ENCODE peak calls at places on chromosome 6, in four cellular contexts. U is IMR-90; Y is fibroblast of the aortic adventitia; W is CD4-positive, alpha-beta T cell. T is an unnamed sample.

GRCh38 chr6:150211700-150212615 is 69.1 kb downstream of the PPP1R14C start:
- DNase-seq in U (no peak), W (no peak), Y (no peak), T (no peak)

GRCh38 chr6:106448000-106448426 is 87.5 kb downstream of the CRYBG1 start:
- DNase-seq in Y (no peak), U (no peak), W (no peak), T (no peak)

GRCh38 chr6:133248241-133249001 is 7.3 kb downstream of the EYA4 start:
- DNase-seq in Y (no peak), W (no peak), U (peak; percentile 96), T (no peak)

GRCh38 chr6:14453712-14454466 is 336.3 kb downstream of the CD83 start:
- DNase-seq in Y (no peak), U (no peak), W (no peak), T (no peak)

GRCh38 chr6:168428052-168428829 is 12.7 kb upstream of the SMOC2 start:
- DNase-seq in Y (no peak), W (no peak), U (no peak), T (no peak)

GRCh38 chr6:66568271-66568670 is 861.2 kb upstream of the EYS start:
- DNase-seq in Y (no peak), U (no peak), W (no peak), T (no peak)

GRCh38 chr6:31666337-31666960 is 569 bp downstream of the CSNK2B start:
- DNase-seq in W (no peak), U (peak; percentile 9), Y (no peak), T (no peak)

GRCh38 chr6:139927236-139927635 is 552.8 kb upstream of the CITED2 start:
- DNase-seq in Y (peak; percentile 96), W (no peak), U (peak; percentile 93), T (no peak)

GRCh38 chr6:130980310-130981032 is 82.6 kb downstream of the EPB41L2 start:
- DNase-seq in U (no peak), Y (no peak), W (no peak), T (no peak)

DNA sequence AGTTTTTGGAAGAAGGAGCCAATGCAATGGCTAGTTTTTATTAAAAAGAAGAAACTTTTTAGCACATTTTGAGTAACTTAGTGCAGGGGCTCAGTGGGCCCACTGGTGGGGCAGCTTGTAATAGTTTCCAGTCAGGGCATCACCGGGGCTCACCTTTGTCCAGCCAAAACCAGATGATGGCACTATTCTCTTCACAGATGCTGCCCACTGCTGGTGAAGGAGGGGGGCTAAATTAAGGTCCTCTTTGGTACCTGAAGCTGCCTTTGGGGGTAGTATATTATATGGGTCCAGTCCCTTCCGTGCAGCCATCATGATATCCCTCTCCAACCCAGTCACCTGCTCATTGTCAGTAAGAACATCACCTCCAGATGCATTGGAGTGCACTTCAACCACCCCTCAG is 182.9 kb downstream of the PDE7B start:
- DNase-seq in U (no peak), W (no peak), Y (no peak), T (no peak)
- TF ChIP-seq CTCF in U (no peak), W (no peak), Y (no peak), T (no peak)

DNA sequence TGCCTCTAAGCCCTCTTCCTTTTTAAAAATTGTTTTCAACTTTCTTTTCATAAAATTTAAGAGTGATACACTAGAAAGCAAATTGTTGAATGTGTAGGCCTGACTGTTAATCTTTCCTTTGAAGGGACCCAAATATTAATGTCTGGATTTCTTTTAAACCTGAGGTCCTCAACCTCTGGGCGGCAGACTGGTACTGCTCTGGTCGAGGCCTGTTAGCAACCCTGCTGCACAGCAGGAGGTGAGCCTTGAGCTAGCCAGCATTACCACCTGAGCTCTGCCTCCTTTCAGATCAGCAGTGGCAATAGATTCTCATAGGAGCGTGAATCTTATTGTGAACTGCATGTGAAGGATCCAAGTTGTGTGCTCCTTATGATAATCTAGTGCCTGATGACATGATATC is 191.2 kb downstream of the MANEA start:
- DNase-seq in W (no peak), U (no peak), Y (no peak), T (no peak)
- TF ChIP-seq CTCF in W (no peak), U (no peak), Y (no peak), T (no peak)

GRCh38 chr6:15755555-15755954 is 92.7 kb upstream of the DTNBP1 start:
- DNase-seq in Y (peak; percentile 48), W (no peak), U (peak; percentile 9), T (no peak)
- TF ChIP-seq CTCF in Y (no peak), W (no peak), U (no peak), T (no peak)

GRCh38 chr6:35079311-35080000 is 61.7 kb downstream of the TCP11 start:
- DNase-seq in W (no peak), Y (no peak), U (no peak), T (no peak)
- TF ChIP-seq CTCF in W (no peak), Y (no peak), U (no peak), T (no peak)

GRCh38 chr6:73696990-73697651 is 1.1 kb downstream of the CD109 start:
- DNase-seq in W (no peak), U (no peak), Y (no peak), T (no peak)

GRCh38 chr6:73700060-73700459 is 4.1 kb downstream of the CD109 start:
- DNase-seq in U (no peak), Y (no peak), W (no peak), T (no peak)

GRCh38 chr6:73694711-73695411 is 1.1 kb upstream of the CD109 start:
- DNase-seq in U (peak; percentile 61), W (no peak), Y (peak; percentile 72), T (no peak)

GRCh38 chr6:73699656-73700055 is 3.7 kb downstream of the CD109 start:
- DNase-seq in U (no peak), Y (no peak), W (no peak), T (no peak)

DNA sequence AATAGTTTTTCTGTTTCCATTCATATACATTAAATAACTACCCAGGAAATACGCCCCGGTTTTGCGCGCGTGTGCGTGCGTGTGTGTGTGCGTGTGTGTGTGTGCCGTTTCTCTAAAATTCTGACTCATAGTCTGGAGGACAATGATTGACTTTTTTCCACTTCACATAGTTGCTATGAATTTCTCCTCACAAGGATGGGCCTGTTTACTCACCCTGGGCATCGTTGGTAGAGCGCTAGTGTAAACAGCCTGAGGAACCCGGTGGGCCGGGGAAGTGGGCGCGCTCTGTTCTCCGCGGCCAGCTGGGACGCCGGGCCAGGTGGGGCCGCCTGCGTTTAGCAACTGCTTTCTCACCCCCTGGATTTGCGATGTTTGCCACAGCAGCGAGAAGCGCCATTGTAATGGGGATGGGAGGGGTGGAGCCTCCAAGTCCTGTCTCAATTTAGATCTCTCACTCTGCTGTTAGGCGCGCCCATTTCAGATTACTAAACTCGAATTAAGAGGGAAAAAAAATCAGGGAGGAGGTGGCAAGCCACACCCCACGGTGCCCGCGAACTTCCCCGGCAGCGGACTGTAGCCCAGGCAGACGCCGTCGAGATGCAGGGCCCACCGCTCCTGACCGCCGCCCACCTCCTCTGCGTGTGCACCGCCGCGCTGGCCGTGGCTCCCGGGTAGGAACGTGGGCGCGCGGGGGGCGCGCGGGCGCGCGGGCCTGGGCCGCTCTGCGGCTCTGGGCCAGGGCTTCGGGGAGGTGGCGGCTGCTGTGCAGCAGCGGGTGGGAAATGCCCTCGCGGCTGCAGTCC is at the start of gene CD109:
- DNase-seq in W (peak; percentile 51), Y (peak; percentile 83), U (peak; percentile 73), T (peak; percentile 24)
- TF ChIP-seq CTCF in W (no peak), Y (no peak), U (no peak), T (no peak)

DNA sequence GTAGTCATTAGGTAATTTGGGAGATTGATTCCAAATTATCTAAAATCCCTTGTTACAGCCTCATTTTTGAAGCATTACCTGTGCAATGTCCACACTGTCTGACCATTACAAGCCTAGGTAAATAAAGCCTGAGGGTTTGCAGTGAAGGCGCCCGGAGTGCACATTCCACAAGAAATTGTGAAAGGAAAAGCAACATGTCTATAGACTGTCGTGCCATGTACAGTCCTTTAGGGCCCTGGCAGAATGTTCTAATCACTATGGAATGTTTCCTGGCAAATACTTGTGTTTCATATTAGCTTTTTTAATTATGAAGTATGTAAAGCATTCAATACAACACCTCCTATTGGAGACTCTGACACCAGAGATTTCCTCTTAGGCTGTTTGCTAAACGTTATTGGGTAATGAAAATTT is 28.9 kb downstream of the PREP start:
- DNase-seq in Y (peak; percentile 50), U (peak; percentile 23), W (no peak), T (no peak)
- TF ChIP-seq CTCF in Y (no peak), U (no peak), W (no peak), T (no peak)

DNA sequence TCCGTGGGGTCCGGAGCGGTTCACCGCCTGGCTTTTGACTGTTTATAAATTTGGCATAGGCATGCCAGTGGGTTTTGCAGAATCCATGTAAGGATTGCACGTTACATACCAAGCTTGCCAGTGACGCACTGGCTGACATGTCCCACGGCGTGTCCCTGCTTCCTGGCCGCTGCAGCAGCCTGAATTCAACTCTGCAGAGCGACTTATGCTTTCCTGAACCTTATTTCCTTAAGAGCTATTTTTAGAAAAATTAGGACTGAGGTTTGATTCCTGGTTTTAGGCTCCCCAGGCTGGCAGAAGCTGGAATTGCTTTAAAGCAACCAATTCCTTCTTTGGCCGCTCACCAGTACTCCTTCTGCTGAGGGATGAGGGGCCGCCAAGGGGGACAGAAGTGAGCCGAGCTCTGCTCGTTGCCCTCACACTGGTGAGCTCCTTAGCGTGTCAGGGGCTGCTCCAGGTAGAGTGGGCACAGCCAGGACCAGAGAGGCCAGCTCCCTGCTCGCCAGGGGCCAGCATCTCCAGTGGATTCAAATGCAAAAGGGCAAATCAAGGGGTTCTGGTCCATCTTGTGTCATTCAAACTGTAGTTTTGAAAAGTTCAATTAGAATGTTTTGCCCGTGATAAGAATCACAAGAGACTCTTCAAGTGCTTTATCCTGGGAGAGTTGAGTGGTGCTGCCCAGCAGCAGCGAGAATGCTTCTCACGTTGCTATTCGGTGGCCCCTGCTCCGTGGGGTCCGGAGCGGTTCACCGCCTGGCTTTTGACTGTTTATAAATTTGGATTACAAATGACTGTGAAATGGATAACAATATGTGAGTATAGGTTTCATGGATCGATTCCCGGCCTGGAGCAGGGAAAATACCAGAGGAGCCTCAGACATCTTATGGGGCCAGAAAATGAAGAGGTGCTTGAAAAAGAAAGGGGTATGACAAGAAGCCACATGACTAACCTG is 17.5 kb upstream of the IRF4 start:
- DNase-seq in U (peak; percentile 16), W (no peak), Y (peak; percentile 40), T (no peak)
- TF ChIP-seq CTCF in U (peak; percentile 32), W (no peak), Y (peak; percentile 44), T (no peak)

GRCh38 chr6:5379647-5380242 is 118.4 kb downstream of the FARS2 start:
- DNase-seq in W (no peak), Y (peak; percentile 60), U (peak; percentile 44), T (no peak)
- TF ChIP-seq CTCF in W (no peak), Y (peak; percentile 75), U (peak; percentile 71), T (peak; percentile 94)

GRCh38 chr6:34472425-34472824 is 6.5 kb downstream of the PACSIN1 start:
- DNase-seq in Y (no peak), U (no peak), W (no peak), T (no peak)

GRCh38 chr6:34466242-34467185 is 638 bp downstream of the PACSIN1 start:
- DNase-seq in W (no peak), Y (no peak), U (no peak), T (no peak)

GRCh38 chr6:34468378-34468892 is 2.6 kb downstream of the PACSIN1 start:
- DNase-seq in Y (no peak), U (no peak), W (no peak), T (no peak)

GRCh38 chr6:34465551-34466241 is at the start of gene PACSIN1:
- DNase-seq in U (no peak), Y (no peak), W (no peak), T (peak; percentile 97)

GRCh38 chr6:34469499-34469898 is 3.6 kb downstream of the PACSIN1 start:
- DNase-seq in Y (no peak), W (no peak), U (no peak), T (no peak)
- TF ChIP-seq CTCF in Y (no peak), W (no peak), U (no peak), T (no peak)